ENCODE peak calls at places on chromosomes 6 and 20, in four cellular contexts. B, F, P and C are unnamed samples.

GRCh38 chr6:26187981-26188635 is 100.9 kb downstream of the HFE start:
- DNase-seq in F (no peak), B (no peak), P (peak; percentile 79), C (no peak)

GRCh38 chr6:167845856-167846255 is 19.1 kb downstream of the AFDN start:
- DNase-seq in B (no peak), F (no peak), P (no peak), C (no peak)

GRCh38 chr20:8117636-8118413 is 14.2 kb upstream of the PLCB1 start:
- DNase-seq in B (no peak), F (no peak), P (no peak), C (no peak)

GRCh38 chr6:159045826-159046225 is 1.0 kb upstream of the TAGAP start:
- DNase-seq in F (no peak), P (no peak), B (no peak), C (no peak)

GRCh38 chr6:15522427-15522826 is 140.4 kb downstream of the DTNBP1 start:
- DNase-seq in B (no peak), F (peak; percentile 82), P (peak; percentile 21), C (no peak)

GRCh38 chr20:54573838-54574237 is 98.4 kb downstream of the DOK5 start:
- DNase-seq in P (no peak), B (no peak), F (no peak), C (no peak)

GRCh38 chr6:25960689-25961088 is 1.9 kb upstream of the TRIM38 start:
- DNase-seq in B (no peak), P (no peak), F (no peak), C (no peak)

GRCh38 chr20:20012517-20012916 is 4.6 kb upstream of the NAA20 start:
- DNase-seq in B (no peak), F (no peak), P (no peak), C (no peak)

GRCh38 chr6:166439366-166440091 is 56.8 kb upstream of the MPC1 start:
- DNase-seq in B (no peak), F (peak; percentile 74), P (no peak), C (no peak)

GRCh38 chr20:24584538-24585356 is 115.3 kb downstream of the SYNDIG1 start:
- DNase-seq in F (no peak), P (no peak), B (no peak), C (peak; percentile 70)

GRCh38 chr6:111685506-111685905 is 79.8 kb upstream of the TRAF3IP2 start:
- DNase-seq in B (no peak), P (no peak), F (no peak), C (no peak)

GRCh38 chr6:21596379-21597242 is 3.1 kb downstream of the SOX4 start:
- DNase-seq in F (peak; percentile 56), B (no peak), P (peak; percentile 52), C (no peak)

GRCh38 chr6:118677193-118677592 is 25.8 kb upstream of the CEP85L start:
- DNase-seq in F (no peak), B (no peak), P (no peak), C (no peak)

GRCh38 chr6:63572733-63573139 is 456 bp downstream of the LOC128125822 start:
- DNase-seq in P (no peak), B (no peak), F (no peak), C (no peak)

GRCh38 chr6:37310980-37311379 is 42.8 kb upstream of the RNF8 start:
- DNase-seq in P (no peak), F (no peak), B (no peak), C (no peak)

GRCh38 chr6:14269434-14269833 is 151.9 kb downstream of the CD83 start:
- DNase-seq in B (no peak), F (no peak), P (no peak), C (no peak)

GRCh38 chr6:39884696-39885095 is 49.6 kb downstream of the MOCS1 start:
- DNase-seq in F (no peak), B (no peak), P (no peak), C (no peak)

GRCh38 chr20:45307076-45307645 is 521 bp downstream of the RBPJL start:
- DNase-seq in B (no peak), F (no peak), P (no peak), C (no peak)

GRCh38 chr20:57620999-57621398 is 773 bp upstream of the ZBP1 start:
- DNase-seq in F (no peak), B (no peak), P (no peak), C (no peak)

GRCh38 chr20:17059465-17059864 is 167.4 kb upstream of the PCSK2 start:
- DNase-seq in B (no peak), P (no peak), F (no peak), C (no peak)

GRCh38 chr20:20603339-20603990 is 109.0 kb downstream of the RALGAPA2 start:
- DNase-seq in P (no peak), B (peak; percentile 57), F (no peak), C (no peak)

GRCh38 chr20:25281541-25281991 is 33.7 kb downstream of the PYGB start:
- DNase-seq in P (peak; percentile 23), B (no peak), F (no peak), C (peak; percentile 26)

GRCh38 chr20:14444106-14444505 is 106.7 kb upstream of the FLRT3 start:
- DNase-seq in F (no peak), P (no peak), B (no peak), C (no peak)

GRCh38 chr6:128492386-128492785 is 28.0 kb downstream of the PTPRK start:
- DNase-seq in B (no peak), F (peak; percentile 36), P (no peak), C (no peak)

GRCh38 chr6:4435981-4436445 is 300.6 kb upstream of the ECI2 start:
- DNase-seq in B (no peak), P (no peak), F (no peak), C (no peak)

GRCh38 chr20:63740070-63740500 is 509 bp downstream of the SLC2A4RG start:
- DNase-seq in F (no peak), B (no peak), P (peak; percentile 43), C (no peak)

GRCh38 chr6:119333707-119334295 is 15.8 kb downstream of the MAN1A1 start:
- DNase-seq in B (no peak), P (no peak), F (no peak), C (no peak)

GRCh38 chr6:606829-607379 is 50.0 kb downstream of the HUS1B start:
- DNase-seq in P (no peak), F (no peak), B (no peak), C (no peak)

GRCh38 chr20:15643713-15644112 is 929.5 kb downstream of the KIF16B start:
- DNase-seq in P (no peak), B (no peak), F (no peak), C (no peak)

GRCh38 chr6:134457941-134458340 is 140.0 kb upstream of the SGK1 start:
- DNase-seq in F (no peak), P (no peak), B (no peak), C (no peak)

GRCh38 chr6:69866351-69867074 is at the start of gene COL19A1:
- DNase-seq in F (no peak), B (no peak), P (no peak), C (no peak)

GRCh38 chr6:166540631-166541331 is 45.7 kb downstream of the RAMACL start:
- DNase-seq in P (no peak), F (peak; percentile 87), B (peak; percentile 65), C (no peak)

GRCh38 chr6:13535306-13535705 is 39.1 kb upstream of the SIRT5 start:
- DNase-seq in P (no peak), F (no peak), B (no peak), C (no peak)

GRCh38 chr20:35302421-35303335 is 10.5 kb upstream of the FAM83C start:
- DNase-seq in B (no peak), F (no peak), P (no peak), C (peak; percentile 48)

GRCh38 chr20:38343107-38343797 is 3.0 kb upstream of the LBP start:
- DNase-seq in B (no peak), F (no peak), P (peak; percentile 58), C (no peak)

GRCh38 chr6:41940759-41941279 is 789 bp downstream of the CCND3 start:
- DNase-seq in P (peak; percentile 55), F (no peak), B (no peak), C (no peak)